ENCODE peak calls at places on chromosomes 7 and 10, in five cellular contexts. One of them, this sample, is unnamed.
A peak's percentile ranks its signal among the peaks of the same experiment; 100 is the strongest.

GRCh38 chr7:117283779-117284178 is 39.1 kb downstream of the WNT2 start:
- DNase-seq in GM13977: no peak
- DNase-seq in brain microvascular endothelial cell: no peak
- DNase-seq in uterus: no peak
- DNase-seq in mesothelial cell of epicardium: no peak
- DNase-seq in this sample: no peak

GRCh38 chr10:37434091-37434490 is 308.7 kb downstream of the ANKRD30A start:
- DNase-seq in GM13977: no peak
- DNase-seq in brain microvascular endothelial cell: no peak
- DNase-seq in uterus: no peak
- DNase-seq in mesothelial cell of epicardium: no peak
- DNase-seq in this sample: no peak

GRCh38 chr7:132415259-132415658 is 161.0 kb downstream of the PLXNA4 start:
- DNase-seq in GM13977: no peak
- DNase-seq in brain microvascular endothelial cell: no peak
- DNase-seq in uterus: no peak
- DNase-seq in mesothelial cell of epicardium: no peak
- DNase-seq in this sample: no peak

GRCh38 chr7:5005066-5005465 is 40.6 kb upstream of the RBAK start:
- DNase-seq in GM13977: no peak
- DNase-seq in brain microvascular endothelial cell: no peak
- DNase-seq in uterus: no peak
- DNase-seq in mesothelial cell of epicardium: no peak
- DNase-seq in this sample: no peak

GRCh38 chr10:78621183-78621789 is 447.5 kb upstream of the ZMIZ1 start:
- DNase-seq in GM13977: no peak
- DNase-seq in brain microvascular endothelial cell: no peak
- DNase-seq in uterus: no peak
- DNase-seq in mesothelial cell of epicardium: no peak
- DNase-seq in this sample: no peak

GRCh38 chr7:55898287-55898686 is 11.0 kb downstream of the ZNF713 start:
- DNase-seq in GM13977: no peak
- DNase-seq in brain microvascular endothelial cell: no peak
- DNase-seq in uterus: no peak
- DNase-seq in mesothelial cell of epicardium: no peak
- DNase-seq in this sample: no peak

GRCh38 chr10:29517352-29517923 is 117.3 kb downstream of the SVIL start:
- DNase-seq in GM13977: peak; percentile 39
- DNase-seq in brain microvascular endothelial cell: peak; percentile 46
- DNase-seq in uterus: no peak
- DNase-seq in mesothelial cell of epicardium: no peak
- DNase-seq in this sample: peak; percentile 23

GRCh38 chr7:11786186-11786585 is 45.8 kb downstream of the THSD7A start:
- DNase-seq in GM13977: no peak
- DNase-seq in brain microvascular endothelial cell: peak; percentile 79
- DNase-seq in uterus: no peak
- DNase-seq in mesothelial cell of epicardium: no peak
- DNase-seq in this sample: no peak

GRCh38 chr10:78059916-78060315 is 26.3 kb downstream of the RPS24 start:
- DNase-seq in GM13977: no peak
- DNase-seq in brain microvascular endothelial cell: no peak
- DNase-seq in uterus: no peak
- DNase-seq in mesothelial cell of epicardium: no peak
- DNase-seq in this sample: no peak

GRCh38 chr7:151415375-151416112 is 5.7 kb upstream of the WDR86 start:
- DNase-seq in GM13977: no peak
- DNase-seq in brain microvascular endothelial cell: no peak
- DNase-seq in uterus: no peak
- DNase-seq in mesothelial cell of epicardium: no peak
- DNase-seq in this sample: no peak

GRCh38 chr7:5594616-5595544 is 171.2 kb upstream of the TNRC18 start:
- DNase-seq in GM13977: peak; percentile 54
- DNase-seq in brain microvascular endothelial cell: peak; percentile 17
- DNase-seq in uterus: peak; percentile 48
- DNase-seq in mesothelial cell of epicardium: peak; percentile 68
- DNase-seq in this sample: peak; percentile 60

GRCh38 chr7:122143751-122144711 is at the start of gene AASS:
- DNase-seq in GM13977: peak; percentile 80
- DNase-seq in brain microvascular endothelial cell: peak; percentile 94
- DNase-seq in uterus: peak; percentile 99
- DNase-seq in mesothelial cell of epicardium: peak; percentile 91
- DNase-seq in this sample: peak; percentile 86

GRCh38 chr7:101588131-101588935 is 40.8 kb downstream of the MYL10 start:
- DNase-seq in GM13977: peak; percentile 7
- DNase-seq in brain microvascular endothelial cell: no peak
- DNase-seq in uterus: no peak
- DNase-seq in mesothelial cell of epicardium: peak; percentile 34
- DNase-seq in this sample: peak; percentile 5

GRCh38 chr7:148242271-148242801 is 348.2 kb upstream of the C7orf33 start:
- DNase-seq in GM13977: peak; percentile 54
- DNase-seq in brain microvascular endothelial cell: peak; percentile 43
- DNase-seq in uterus: no peak
- DNase-seq in mesothelial cell of epicardium: no peak
- DNase-seq in this sample: peak; percentile 54

GRCh38 chr10:119314486-119314885 is 107.1 kb downstream of the GRK5 start:
- DNase-seq in GM13977: no peak
- DNase-seq in brain microvascular endothelial cell: no peak
- DNase-seq in uterus: no peak
- DNase-seq in mesothelial cell of epicardium: no peak
- DNase-seq in this sample: no peak

GRCh38 chr10:49595003-49595712 is 15.0 kb upstream of the SLC18A3 start:
- DNase-seq in GM13977: peak; percentile 10
- DNase-seq in brain microvascular endothelial cell: no peak
- DNase-seq in uterus: no peak
- DNase-seq in mesothelial cell of epicardium: no peak
- DNase-seq in this sample: no peak

GRCh38 chr10:101566333-101567164 is 21.5 kb downstream of the POLL start:
- DNase-seq in GM13977: peak; percentile 66
- DNase-seq in brain microvascular endothelial cell: no peak
- DNase-seq in uterus: peak; percentile 11
- DNase-seq in mesothelial cell of epicardium: no peak
- DNase-seq in this sample: peak; percentile 73

GRCh38 chr10:103231047-103231551 is 14.6 kb upstream of the RPEL1 start:
- DNase-seq in GM13977: no peak
- DNase-seq in brain microvascular endothelial cell: peak; percentile 92
- DNase-seq in uterus: no peak
- DNase-seq in mesothelial cell of epicardium: no peak
- DNase-seq in this sample: no peak

GRCh38 chr10:110353244-110354119 is 48.8 kb upstream of the SMNDC1 start:
- DNase-seq in GM13977: no peak
- DNase-seq in brain microvascular endothelial cell: peak; percentile 96
- DNase-seq in uterus: no peak
- DNase-seq in mesothelial cell of epicardium: no peak
- DNase-seq in this sample: no peak

GRCh38 chr10:110556993-110557601 is 10.4 kb upstream of the SMC3 start:
- DNase-seq in GM13977: peak; percentile 52
- DNase-seq in brain microvascular endothelial cell: peak; percentile 43
- DNase-seq in uterus: peak; percentile 31
- DNase-seq in mesothelial cell of epicardium: no peak
- DNase-seq in this sample: peak; percentile 55

GRCh38 chr7:135420786-135421185 is 89.1 kb downstream of the CNOT4 start:
- DNase-seq in GM13977: no peak
- DNase-seq in brain microvascular endothelial cell: no peak
- DNase-seq in uterus: no peak
- DNase-seq in mesothelial cell of epicardium: no peak
- DNase-seq in this sample: no peak

GRCh38 chr7:77337456-77337990 is 78.6 kb downstream of the GSAP start:
- DNase-seq in GM13977: no peak
- DNase-seq in brain microvascular endothelial cell: no peak
- DNase-seq in uterus: no peak
- DNase-seq in mesothelial cell of epicardium: no peak
- DNase-seq in this sample: no peak

GRCh38 chr10:126468876-126469643 is 80.8 kb upstream of the ADAM12 start:
- DNase-seq in GM13977: no peak
- DNase-seq in brain microvascular endothelial cell: peak; percentile 68
- DNase-seq in uterus: no peak
- DNase-seq in mesothelial cell of epicardium: no peak
- DNase-seq in this sample: no peak

GRCh38 chr10:24901686-24902399 is 50.6 kb downstream of the PRTFDC1 start:
- DNase-seq in GM13977: no peak
- DNase-seq in brain microvascular endothelial cell: peak; percentile 86
- DNase-seq in uterus: peak; percentile 65
- DNase-seq in mesothelial cell of epicardium: no peak
- DNase-seq in this sample: peak; percentile 16

GRCh38 chr10:101959349-101959916 is 96.5 kb downstream of the ARMH3 start:
- DNase-seq in GM13977: no peak
- DNase-seq in brain microvascular endothelial cell: no peak
- DNase-seq in uterus: no peak
- DNase-seq in mesothelial cell of epicardium: no peak
- DNase-seq in this sample: no peak

GRCh38 chr10:96275685-96276418 is 4.5 kb upstream of the BLNK start:
- DNase-seq in GM13977: no peak
- DNase-seq in brain microvascular endothelial cell: no peak
- DNase-seq in uterus: no peak
- DNase-seq in mesothelial cell of epicardium: no peak
- DNase-seq in this sample: no peak

GRCh38 chr7:95421847-95422444 is 12.9 kb downstream of the PON2 start:
- DNase-seq in GM13977: no peak
- DNase-seq in brain microvascular endothelial cell: no peak
- DNase-seq in uterus: no peak
- DNase-seq in mesothelial cell of epicardium: no peak
- DNase-seq in this sample: no peak

GRCh38 chr10:113985342-113985844 is 58.3 kb upstream of the ADRB1 start:
- DNase-seq in GM13977: no peak
- DNase-seq in brain microvascular endothelial cell: no peak
- DNase-seq in uterus: no peak
- DNase-seq in mesothelial cell of epicardium: no peak
- DNase-seq in this sample: no peak

GRCh38 chr7:17236603-17237002 is 61.8 kb upstream of the AHR start:
- DNase-seq in GM13977: no peak
- DNase-seq in brain microvascular endothelial cell: peak; percentile 42
- DNase-seq in uterus: no peak
- DNase-seq in mesothelial cell of epicardium: no peak
- DNase-seq in this sample: no peak

GRCh38 chr10:68900427-68901105 is 549 bp upstream of the DDX50 start:
- DNase-seq in GM13977: no peak
- DNase-seq in brain microvascular endothelial cell: peak; percentile 67
- DNase-seq in uterus: no peak
- DNase-seq in mesothelial cell of epicardium: no peak
- DNase-seq in this sample: no peak

GRCh38 chr10:131083915-131084790 is 227.4 kb downstream of the TCERG1L start:
- DNase-seq in GM13977: no peak
- DNase-seq in brain microvascular endothelial cell: no peak
- DNase-seq in uterus: no peak
- DNase-seq in mesothelial cell of epicardium: no peak
- DNase-seq in this sample: no peak
- TF ChIP-seq CTCF in GM13977: no peak
- TF ChIP-seq CTCF in brain microvascular endothelial cell: no peak
- TF ChIP-seq CTCF in uterus: no peak
- TF ChIP-seq CTCF in mesothelial cell of epicardium: no peak
- TF ChIP-seq CTCF in this sample: no peak

GRCh38 chr7:103866919-103867318 is 122.5 kb downstream of the RELN start:
- DNase-seq in GM13977: no peak
- DNase-seq in brain microvascular endothelial cell: no peak
- DNase-seq in uterus: no peak
- DNase-seq in mesothelial cell of epicardium: no peak
- DNase-seq in this sample: no peak
- TF ChIP-seq CTCF in GM13977: no peak
- TF ChIP-seq CTCF in brain microvascular endothelial cell: no peak
- TF ChIP-seq CTCF in uterus: no peak
- TF ChIP-seq CTCF in mesothelial cell of epicardium: no peak
- TF ChIP-seq CTCF in this sample: no peak

GRCh38 chr10:106271237-106271636 is 893.3 kb downstream of the SORCS1 start:
- DNase-seq in GM13977: no peak
- DNase-seq in brain microvascular endothelial cell: no peak
- DNase-seq in uterus: no peak
- DNase-seq in mesothelial cell of epicardium: no peak
- DNase-seq in this sample: no peak
- TF ChIP-seq CTCF in GM13977: peak; percentile 27
- TF ChIP-seq CTCF in brain microvascular endothelial cell: no peak
- TF ChIP-seq CTCF in uterus: no peak
- TF ChIP-seq CTCF in mesothelial cell of epicardium: peak; percentile 24
- TF ChIP-seq CTCF in this sample: no peak

GRCh38 chr10:132396495-132397035 is 435 bp upstream of the PWWP2B start:
- DNase-seq in GM13977: peak; percentile 74
- DNase-seq in brain microvascular endothelial cell: no peak
- DNase-seq in uterus: peak; percentile 68
- DNase-seq in mesothelial cell of epicardium: peak; percentile 75
- DNase-seq in this sample: peak; percentile 87
- TF ChIP-seq CTCF in GM13977: peak; percentile 21
- TF ChIP-seq CTCF in brain microvascular endothelial cell: peak; percentile 24
- TF ChIP-seq CTCF in uterus: peak; percentile 68
- TF ChIP-seq CTCF in mesothelial cell of epicardium: peak; percentile 22
- TF ChIP-seq CTCF in this sample: peak; percentile 19

GRCh38 chr7:98879198-98879988 is 1.1 kb downstream of the TRRAP start:
- DNase-seq in GM13977: peak; percentile 77
- DNase-seq in brain microvascular endothelial cell: no peak
- DNase-seq in uterus: no peak
- DNase-seq in mesothelial cell of epicardium: no peak
- DNase-seq in this sample: peak; percentile 82
- TF ChIP-seq CTCF in GM13977: peak; percentile 50
- TF ChIP-seq CTCF in brain microvascular endothelial cell: peak; percentile 42
- TF ChIP-seq CTCF in uterus: no peak
- TF ChIP-seq CTCF in mesothelial cell of epicardium: no peak
- TF ChIP-seq CTCF in this sample: peak; percentile 38

DNA sequence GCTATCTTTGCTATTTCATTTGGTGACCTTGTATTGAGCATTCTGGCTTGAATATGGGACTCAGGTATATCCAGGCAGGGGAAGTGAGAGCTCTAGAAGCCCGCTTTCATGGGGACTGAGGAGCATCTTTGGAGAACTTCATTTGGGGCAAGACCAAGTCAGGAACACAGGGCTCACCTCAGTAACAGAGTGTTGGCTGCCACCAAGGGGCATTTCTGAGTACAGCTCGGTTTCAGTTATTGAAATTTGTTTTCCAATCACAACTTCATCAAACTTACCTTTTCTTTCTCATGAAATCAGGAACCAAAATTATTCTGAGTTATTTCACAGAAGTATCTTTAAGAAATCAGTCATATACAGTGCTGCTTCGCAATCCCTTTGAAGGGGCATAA is 337.2 kb downstream of the C7orf25 start:
- DNase-seq in GM13977: no peak
- DNase-seq in brain microvascular endothelial cell: no peak
- DNase-seq in uterus: no peak
- DNase-seq in mesothelial cell of epicardium: no peak
- DNase-seq in this sample: no peak
- TF ChIP-seq CTCF in GM13977: no peak
- TF ChIP-seq CTCF in brain microvascular endothelial cell: peak; percentile 48
- TF ChIP-seq CTCF in uterus: no peak
- TF ChIP-seq CTCF in mesothelial cell of epicardium: no peak
- TF ChIP-seq CTCF in this sample: no peak

GRCh38 chr10:62684911-62685310 is 119.6 kb upstream of the ADO start:
- DNase-seq in GM13977: no peak
- DNase-seq in brain microvascular endothelial cell: no peak
- DNase-seq in uterus: no peak
- DNase-seq in mesothelial cell of epicardium: no peak
- DNase-seq in this sample: no peak

GRCh38 chr10:62687230-62687748 is 117.2 kb upstream of the ADO start:
- DNase-seq in GM13977: no peak
- DNase-seq in brain microvascular endothelial cell: peak; percentile 23
- DNase-seq in uterus: no peak
- DNase-seq in mesothelial cell of epicardium: no peak
- DNase-seq in this sample: no peak

GRCh38 chr10:62681211-62681940 is 123.1 kb upstream of the ADO start:
- DNase-seq in GM13977: peak; percentile 82
- DNase-seq in brain microvascular endothelial cell: peak; percentile 6
- DNase-seq in uterus: no peak
- DNase-seq in mesothelial cell of epicardium: no peak
- DNase-seq in this sample: peak; percentile 85
- TF ChIP-seq CTCF in GM13977: peak; percentile 73
- TF ChIP-seq CTCF in brain microvascular endothelial cell: peak; percentile 17
- TF ChIP-seq CTCF in uterus: no peak
- TF ChIP-seq CTCF in mesothelial cell of epicardium: no peak
- TF ChIP-seq CTCF in this sample: peak; percentile 42

GRCh38 chr10:30709229-30709628 is 79.7 kb upstream of the LYZL2 start:
- DNase-seq in GM13977: no peak
- DNase-seq in brain microvascular endothelial cell: no peak
- DNase-seq in uterus: no peak
- DNase-seq in mesothelial cell of epicardium: no peak
- DNase-seq in this sample: no peak
- TF ChIP-seq CTCF in GM13977: peak; percentile 28
- TF ChIP-seq CTCF in brain microvascular endothelial cell: peak; percentile 32
- TF ChIP-seq CTCF in uterus: no peak
- TF ChIP-seq CTCF in mesothelial cell of epicardium: no peak
- TF ChIP-seq CTCF in this sample: no peak

This sample was measured in GM20000.